ENCODE peak calls at places on chromosomes 11 and 22, in nine cellular contexts. N is brain microvascular endothelial cell, O is GM20000, J is A549, S is mesothelial cell of epicardium, Z is left ventricle myocardium inferior, F is K562, R is choroid plexus epithelial cell, Q is MCF 10A. K is an unnamed sample.

GRCh38 chr11:31827458-31828206 is 16.5 kb upstream of the PAX6 start:
- DNase-seq in N (no peak), O (peak; percentile 41), J (no peak), S (no peak), Z (no peak), F (no peak), R (peak; percentile 35), Q (no peak), K (no peak)

GRCh38 chr11:8638300-8638699 is 44.2 kb downstream of the TRIM66 start:
- DNase-seq in N (peak; percentile 13), O (no peak), J (no peak), S (no peak), Z (no peak), F (peak; percentile 58), R (peak; percentile 27), Q (no peak), K (no peak)

GRCh38 chr11:7600205-7600775 is 73.0 kb downstream of the CYB5R2 start:
- DNase-seq in N (peak; percentile 53), O (no peak), J (peak; percentile 83), S (no peak), Z (no peak), F (no peak), R (peak; percentile 83), Q (peak; percentile 99), K (no peak)

GRCh38 chr11:76670475-76671235 is at the start of gene LRRC32:
- DNase-seq in N (no peak), O (peak; percentile 69), J (no peak), S (no peak), Z (peak; percentile 75), F (peak; percentile 84), R (peak; percentile 42), Q (no peak), K (no peak)

GRCh38 chr11:3824714-3825472 is 15.9 kb downstream of the RHOG start:
- DNase-seq in N (peak; percentile 47), O (peak; percentile 81), J (peak; percentile 80), S (no peak), Z (peak; percentile 58), F (peak; percentile 90), R (peak; percentile 62), Q (peak; percentile 43), K (no peak)

GRCh38 chr22:37229012-37229804 is 14.9 kb downstream of the RAC2 start:
- DNase-seq in N (peak; percentile 54), O (no peak), J (peak; percentile 41), S (no peak), Z (no peak), F (peak; percentile 30), R (peak; percentile 86), Q (peak; percentile 90), K (peak; percentile 20)

GRCh38 chr11:125163431-125164011 is 1.0 kb upstream of the PKNOX2 start:
- DNase-seq in N (no peak), O (no peak), J (no peak), S (no peak), Z (no peak), F (no peak), R (peak; percentile 60), Q (no peak), K (no peak)

GRCh38 chr22:23696326-23696851 is 5.6 kb downstream of the RGL4 start:
- DNase-seq in N (peak; percentile 40), O (peak; percentile 83), J (no peak), S (no peak), Z (no peak), F (no peak), R (peak; percentile 83), Q (no peak), K (no peak)

GRCh38 chr11:69703711-69704507 is at the start of gene FGF19:
- DNase-seq in N (no peak), O (peak; percentile 50), J (no peak), S (no peak), Z (no peak), F (peak; percentile 69), R (no peak), Q (no peak), K (no peak)

GRCh38 chr11:69702769-69703510 is 882 bp downstream of the FGF19 start:
- DNase-seq in N (no peak), O (peak; percentile 54), J (no peak), S (no peak), Z (no peak), F (no peak), R (no peak), Q (no peak), K (no peak)

GRCh38 chr11:69705246-69705856 is 1.5 kb upstream of the FGF19 start:
- DNase-seq in N (no peak), O (no peak), J (no peak), S (no peak), Z (no peak), F (no peak), R (no peak), Q (no peak), K (no peak)

GRCh38 chr11:69705901-69706787 is 2.3 kb upstream of the FGF19 start:
- DNase-seq in N (no peak), O (no peak), J (no peak), S (no peak), Z (no peak), F (no peak), R (no peak), Q (no peak), K (no peak)

GRCh38 chr11:69704508-69705245 is 855 bp upstream of the FGF19 start:
- DNase-seq in N (no peak), O (peak; percentile 64), J (peak; percentile 46), S (peak; percentile 48), Z (no peak), F (peak; percentile 75), R (peak; percentile 20), Q (no peak), K (no peak)
- TF ChIP-seq CTCF in N (peak; percentile 61), O (no peak), J (peak; percentile 89), S (peak; percentile 38), Z (peak; percentile 56), F (peak; percentile 71), R (peak; percentile 53), Q (no peak), K (peak; percentile 97)

DNA sequence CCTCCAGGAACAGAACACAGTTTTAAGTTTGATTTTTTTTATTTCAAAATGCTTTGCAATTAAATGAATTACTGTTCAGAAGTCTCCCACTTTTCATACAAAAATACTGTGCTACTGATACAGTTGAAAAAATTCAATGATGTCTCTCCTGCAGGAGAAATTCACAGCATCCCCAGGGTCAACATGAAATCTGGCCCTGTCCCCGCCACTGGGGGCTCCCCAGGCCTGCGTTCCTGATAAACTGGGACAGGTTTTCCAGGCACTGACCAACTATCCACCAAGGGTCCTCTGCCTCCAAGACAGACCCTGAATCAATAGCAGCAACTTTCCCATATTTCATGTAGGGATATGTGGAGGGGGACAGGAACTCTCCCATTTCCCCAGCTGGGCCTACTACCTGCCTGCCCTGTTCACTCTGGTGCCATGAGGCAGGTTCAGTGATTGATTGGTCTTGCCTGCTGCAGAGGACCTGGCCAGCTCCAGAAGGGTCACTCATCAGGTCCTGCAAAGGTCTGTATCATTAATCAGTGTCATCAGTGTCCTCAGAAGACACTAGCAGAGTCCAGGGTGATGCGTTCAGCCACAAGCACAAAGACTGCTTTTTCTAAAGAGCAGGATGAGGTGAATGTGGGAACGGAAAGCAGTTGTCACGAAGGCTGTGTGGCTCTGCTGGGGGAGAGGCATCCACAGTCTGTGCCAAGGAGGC is 43.4 kb downstream of the PISD start:
- DNase-seq in N (no peak), O (no peak), J (no peak), S (no peak), Z (no peak), F (no peak), R (no peak), Q (no peak), K (no peak)
- TF ChIP-seq CTCF in N (peak; percentile 2), O (no peak), J (no peak), S (no peak), Z (no peak), F (peak; percentile 8), R (no peak), Q (no peak), K (no peak)

GRCh38 chr11:134152692-134153091 is 71.1 kb downstream of the NCAPD3 start:
- DNase-seq in N (no peak), O (no peak), J (no peak), S (no peak), Z (no peak), F (no peak), R (no peak), Q (no peak), K (no peak)

GRCh38 chr11:134150195-134150903 is 73.4 kb downstream of the NCAPD3 start:
- DNase-seq in N (no peak), O (no peak), J (no peak), S (no peak), Z (no peak), F (no peak), R (no peak), Q (no peak), K (no peak)

GRCh38 chr11:134146598-134146997 is 77.2 kb downstream of the NCAPD3 start:
- DNase-seq in N (no peak), O (no peak), J (no peak), S (no peak), Z (no peak), F (no peak), R (no peak), Q (no peak), K (no peak)

GRCh38 chr11:134151083-134151747 is 72.6 kb downstream of the NCAPD3 start:
- DNase-seq in N (no peak), O (no peak), J (no peak), S (no peak), Z (no peak), F (no peak), R (no peak), Q (no peak), K (no peak)

DNA sequence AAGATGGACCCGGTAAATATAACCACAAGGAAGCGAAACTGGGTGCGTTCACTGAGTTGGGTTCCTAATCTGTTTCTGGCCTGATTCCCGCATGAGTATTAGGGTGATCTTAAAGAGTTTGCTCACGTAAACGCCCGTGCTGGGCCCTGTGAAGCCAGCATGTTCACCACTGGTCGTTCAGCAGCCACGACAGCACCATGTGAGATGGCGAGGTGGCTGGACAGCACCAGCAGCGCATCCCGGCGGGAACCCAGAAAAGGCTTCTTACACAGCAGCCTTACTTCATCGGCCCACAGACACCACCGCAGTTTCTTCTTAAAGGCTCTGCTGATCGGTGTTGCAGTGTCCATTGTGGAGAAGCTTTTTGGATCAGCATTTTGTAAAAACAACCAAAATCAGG is 74.4 kb downstream of the NCAPD3 start:
- DNase-seq in N (no peak), O (no peak), J (no peak), S (no peak), Z (no peak), F (no peak), R (no peak), Q (no peak), K (no peak)
- TF ChIP-seq CTCF in N (no peak), O (no peak), J (no peak), S (no peak), Z (no peak), F (no peak), R (no peak), Q (no peak), K (no peak)

DNA sequence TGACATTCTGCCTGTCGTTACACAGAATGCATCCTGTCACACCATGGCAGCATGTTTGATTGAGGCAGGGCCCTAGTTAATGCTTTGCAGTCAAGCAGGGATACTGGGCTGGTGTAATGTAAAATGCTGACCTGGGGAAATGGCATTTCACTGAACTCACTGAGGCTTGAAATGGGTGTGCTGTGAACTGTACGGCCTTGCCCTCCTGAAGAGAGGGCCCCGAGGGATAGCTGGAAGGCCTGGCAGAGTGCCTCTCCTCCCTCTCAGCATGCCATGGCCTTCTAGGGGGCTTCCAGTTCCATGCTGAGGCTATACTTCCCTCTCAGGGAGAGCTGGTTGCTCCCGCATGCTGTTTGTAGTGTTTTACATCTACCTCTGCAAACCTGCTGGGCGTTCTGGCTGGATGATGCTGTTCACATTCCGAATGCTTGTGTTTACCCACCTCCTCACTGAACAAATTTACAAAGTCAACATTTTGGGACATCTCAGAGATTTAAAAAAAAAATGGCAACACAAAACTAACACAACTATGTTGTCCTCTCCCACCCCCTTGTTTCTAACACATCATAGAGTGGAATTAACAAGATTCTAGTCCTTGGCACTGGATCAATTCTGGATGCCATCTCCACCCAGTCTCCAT is 416.7 kb upstream of the CADM1 start:
- DNase-seq in N (no peak), O (no peak), J (no peak), S (no peak), Z (no peak), F (no peak), R (no peak), Q (no peak), K (no peak)
- TF ChIP-seq CTCF in N (no peak), O (no peak), J (no peak), S (no peak), Z (no peak), F (no peak), R (no peak), Q (no peak), K (no peak)

K was measured in Panc1.